ENCODE peak calls at places on chromosomes 16 and 17, in eight cellular contexts. One of them, this sample, is unnamed.

GRCh38 chr16:82523786-82524185 is 103.0 kb upstream of the CDH13 start:
- DNase-seq in C1 segment of cervical spinal cord: no peak
- DNase-seq in uterus: no peak
- DNase-seq in CMK: no peak
- DNase-seq in Kasumi-1: no peak
- DNase-seq in occipital lobe: no peak
- DNase-seq in GM19239: no peak
- DNase-seq in thoracic aorta: no peak
- DNase-seq in this sample: no peak

GRCh38 chr17:65413390-65413789 is 148.1 kb downstream of the AXIN2 start:
- DNase-seq in C1 segment of cervical spinal cord: no peak
- DNase-seq in uterus: no peak
- DNase-seq in CMK: no peak
- DNase-seq in Kasumi-1: no peak
- DNase-seq in occipital lobe: no peak
- DNase-seq in GM19239: no peak
- DNase-seq in thoracic aorta: no peak
- DNase-seq in this sample: no peak

GRCh38 chr16:50025544-50025931 is 513 bp downstream of the CNEP1R1 start:
- DNase-seq in C1 segment of cervical spinal cord: no peak
- DNase-seq in uterus: no peak
- DNase-seq in CMK: no peak
- DNase-seq in Kasumi-1: peak
- DNase-seq in occipital lobe: no peak
- DNase-seq in GM19239: peak
- DNase-seq in thoracic aorta: no peak
- DNase-seq in this sample: peak

GRCh38 chr16:68059804-68060203 is 25.4 kb upstream of the NFATC3 start:
- DNase-seq in C1 segment of cervical spinal cord: no peak
- DNase-seq in uterus: no peak
- DNase-seq in CMK: no peak
- DNase-seq in Kasumi-1: no peak
- DNase-seq in occipital lobe: no peak
- DNase-seq in GM19239: no peak
- DNase-seq in thoracic aorta: no peak
- DNase-seq in this sample: no peak

GRCh38 chr16:73228649-73229048 is 180.7 kb upstream of the ZFHX3 start:
- DNase-seq in C1 segment of cervical spinal cord: no peak
- DNase-seq in uterus: peak
- DNase-seq in CMK: no peak
- DNase-seq in Kasumi-1: no peak
- DNase-seq in occipital lobe: no peak
- DNase-seq in GM19239: no peak
- DNase-seq in thoracic aorta: no peak
- DNase-seq in this sample: no peak

GRCh38 chr16:49183911-49184310 is 97.7 kb downstream of the CBLN1 start:
- DNase-seq in C1 segment of cervical spinal cord: no peak
- DNase-seq in uterus: no peak
- DNase-seq in CMK: no peak
- DNase-seq in Kasumi-1: no peak
- DNase-seq in occipital lobe: no peak
- DNase-seq in GM19239: no peak
- DNase-seq in thoracic aorta: no peak
- DNase-seq in this sample: no peak

GRCh38 chr16:67110136-67110847 is 551 bp downstream of the PHAF1 start:
- DNase-seq in C1 segment of cervical spinal cord: no peak
- DNase-seq in uterus: no peak
- DNase-seq in CMK: peak
- DNase-seq in Kasumi-1: peak
- DNase-seq in occipital lobe: no peak
- DNase-seq in GM19239: no peak
- DNase-seq in thoracic aorta: no peak
- DNase-seq in this sample: no peak

GRCh38 chr16:86723699-86724098 is 145.3 kb downstream of the FOXL1 start:
- DNase-seq in C1 segment of cervical spinal cord: no peak
- DNase-seq in uterus: no peak
- DNase-seq in CMK: no peak
- DNase-seq in Kasumi-1: no peak
- DNase-seq in occipital lobe: no peak
- DNase-seq in GM19239: no peak
- DNase-seq in thoracic aorta: no peak
- DNase-seq in this sample: no peak

GRCh38 chr17:11825902-11826301 is 171.4 kb downstream of the ZNF18 start:
- DNase-seq in C1 segment of cervical spinal cord: no peak
- DNase-seq in uterus: no peak
- DNase-seq in CMK: no peak
- DNase-seq in Kasumi-1: no peak
- DNase-seq in occipital lobe: no peak
- DNase-seq in GM19239: no peak
- DNase-seq in thoracic aorta: no peak
- DNase-seq in this sample: no peak

GRCh38 chr17:4566785-4567184 is 6.4 kb upstream of the GGT6 start:
- DNase-seq in C1 segment of cervical spinal cord: peak
- DNase-seq in uterus: peak
- DNase-seq in CMK: no peak
- DNase-seq in Kasumi-1: peak
- DNase-seq in occipital lobe: no peak
- DNase-seq in GM19239: no peak
- DNase-seq in thoracic aorta: no peak
- DNase-seq in this sample: peak

GRCh38 chr17:7034955-7035590 is 742 bp upstream of the SLC16A13 start:
- DNase-seq in C1 segment of cervical spinal cord: no peak
- DNase-seq in uterus: no peak
- DNase-seq in CMK: no peak
- DNase-seq in Kasumi-1: peak
- DNase-seq in occipital lobe: no peak
- DNase-seq in GM19239: no peak
- DNase-seq in thoracic aorta: no peak
- DNase-seq in this sample: no peak

GRCh38 chr17:61458491-61459433 is 6.5 kb downstream of the TBX4 start:
- DNase-seq in C1 segment of cervical spinal cord: no peak
- DNase-seq in uterus: no peak
- DNase-seq in CMK: no peak
- DNase-seq in Kasumi-1: no peak
- DNase-seq in occipital lobe: no peak
- DNase-seq in GM19239: no peak
- DNase-seq in thoracic aorta: no peak
- DNase-seq in this sample: no peak

GRCh38 chr17:49730078-49730786 is 22.5 kb upstream of the SLC35B1 start:
- DNase-seq in C1 segment of cervical spinal cord: peak
- DNase-seq in uterus: peak
- DNase-seq in CMK: no peak
- DNase-seq in Kasumi-1: no peak
- DNase-seq in occipital lobe: no peak
- DNase-seq in GM19239: no peak
- DNase-seq in thoracic aorta: peak
- DNase-seq in this sample: no peak

GRCh38 chr17:74730491-74731346 is 6.3 kb upstream of the RAB37 start:
- DNase-seq in C1 segment of cervical spinal cord: no peak
- DNase-seq in uterus: no peak
- DNase-seq in CMK: no peak
- DNase-seq in Kasumi-1: no peak
- DNase-seq in occipital lobe: no peak
- DNase-seq in GM19239: no peak
- DNase-seq in thoracic aorta: no peak
- DNase-seq in this sample: no peak

GRCh38 chr16:67966549-67967182 is 1.8 kb downstream of the SLC12A4 start:
- DNase-seq in C1 segment of cervical spinal cord: no peak
- DNase-seq in uterus: peak
- DNase-seq in CMK: no peak
- DNase-seq in Kasumi-1: peak
- DNase-seq in occipital lobe: no peak
- DNase-seq in GM19239: no peak
- DNase-seq in thoracic aorta: no peak
- DNase-seq in this sample: no peak

GRCh38 chr17:73492802-73493139 is 151.5 kb downstream of the SDK2 start:
- DNase-seq in C1 segment of cervical spinal cord: no peak
- DNase-seq in uterus: no peak
- DNase-seq in CMK: no peak
- DNase-seq in Kasumi-1: no peak
- DNase-seq in occipital lobe: no peak
- DNase-seq in GM19239: no peak
- DNase-seq in thoracic aorta: no peak
- DNase-seq in this sample: no peak

GRCh38 chr17:75753514-75754377 is 11.2 kb downstream of the GALK1 start:
- DNase-seq in C1 segment of cervical spinal cord: peak
- DNase-seq in uterus: peak
- DNase-seq in CMK: peak
- DNase-seq in Kasumi-1: peak
- DNase-seq in occipital lobe: peak
- DNase-seq in GM19239: peak
- DNase-seq in thoracic aorta: no peak
- DNase-seq in this sample: peak

GRCh38 chr17:6495450-6496115 is 51.3 kb downstream of the PIMREG start:
- DNase-seq in C1 segment of cervical spinal cord: no peak
- DNase-seq in uterus: no peak
- DNase-seq in CMK: no peak
- DNase-seq in Kasumi-1: no peak
- DNase-seq in occipital lobe: no peak
- DNase-seq in GM19239: no peak
- DNase-seq in thoracic aorta: no peak
- DNase-seq in this sample: no peak

GRCh38 chr17:35345926-35346771 is 27.3 kb downstream of the SLFN11 start:
- DNase-seq in C1 segment of cervical spinal cord: no peak
- DNase-seq in uterus: peak
- DNase-seq in CMK: peak
- DNase-seq in Kasumi-1: peak
- DNase-seq in occipital lobe: no peak
- DNase-seq in GM19239: no peak
- DNase-seq in thoracic aorta: peak
- DNase-seq in this sample: peak

GRCh38 chr17:68910256-68910705 is 44.9 kb downstream of the ABCA8 start:
- DNase-seq in C1 segment of cervical spinal cord: peak
- DNase-seq in uterus: no peak
- DNase-seq in CMK: no peak
- DNase-seq in Kasumi-1: no peak
- DNase-seq in occipital lobe: peak
- DNase-seq in GM19239: no peak
- DNase-seq in thoracic aorta: no peak
- DNase-seq in this sample: no peak

GRCh38 chr17:77572851-77573250 is 385.7 kb upstream of the TNRC6C start:
- DNase-seq in C1 segment of cervical spinal cord: no peak
- DNase-seq in uterus: no peak
- DNase-seq in CMK: no peak
- DNase-seq in Kasumi-1: no peak
- DNase-seq in occipital lobe: no peak
- DNase-seq in GM19239: no peak
- DNase-seq in thoracic aorta: no peak
- DNase-seq in this sample: no peak

GRCh38 chr16:30120340-30121105 is 2.5 kb downstream of the MAPK3 start:
- DNase-seq in C1 segment of cervical spinal cord: no peak
- DNase-seq in uterus: no peak
- DNase-seq in CMK: no peak
- DNase-seq in Kasumi-1: no peak
- DNase-seq in occipital lobe: no peak
- DNase-seq in GM19239: no peak
- DNase-seq in thoracic aorta: no peak
- DNase-seq in this sample: no peak

GRCh38 chr17:76822184-76822778 is 45.9 kb upstream of the MGAT5B start:
- DNase-seq in C1 segment of cervical spinal cord: no peak
- DNase-seq in uterus: no peak
- DNase-seq in CMK: no peak
- DNase-seq in Kasumi-1: no peak
- DNase-seq in occipital lobe: no peak
- DNase-seq in GM19239: no peak
- DNase-seq in thoracic aorta: no peak
- DNase-seq in this sample: no peak

GRCh38 chr16:23174622-23175021 is 7.9 kb upstream of the SCNN1G start:
- DNase-seq in C1 segment of cervical spinal cord: no peak
- DNase-seq in uterus: no peak
- DNase-seq in CMK: no peak
- DNase-seq in Kasumi-1: no peak
- DNase-seq in occipital lobe: no peak
- DNase-seq in GM19239: no peak
- DNase-seq in thoracic aorta: no peak
- DNase-seq in this sample: no peak

GRCh38 chr17:61770752-61771533 is 92.4 kb downstream of the BRIP1 start:
- DNase-seq in C1 segment of cervical spinal cord: no peak
- DNase-seq in uterus: no peak
- DNase-seq in CMK: no peak
- DNase-seq in Kasumi-1: no peak
- DNase-seq in occipital lobe: no peak
- DNase-seq in GM19239: no peak
- DNase-seq in thoracic aorta: no peak
- DNase-seq in this sample: no peak

GRCh38 chr16:71734511-71734910 is 10.0 kb upstream of the PHLPP2 start:
- DNase-seq in C1 segment of cervical spinal cord: no peak
- DNase-seq in uterus: no peak
- DNase-seq in CMK: no peak
- DNase-seq in Kasumi-1: no peak
- DNase-seq in occipital lobe: no peak
- DNase-seq in GM19239: no peak
- DNase-seq in thoracic aorta: no peak
- DNase-seq in this sample: no peak

GRCh38 chr17:13477180-13477611 is 124.5 kb downstream of the HS3ST3A1 start:
- DNase-seq in C1 segment of cervical spinal cord: no peak
- DNase-seq in uterus: no peak
- DNase-seq in CMK: no peak
- DNase-seq in Kasumi-1: no peak
- DNase-seq in occipital lobe: no peak
- DNase-seq in GM19239: no peak
- DNase-seq in thoracic aorta: no peak
- DNase-seq in this sample: no peak

GRCh38 chr16:12531937-12532336 is 271.8 kb downstream of the CPPED1 start:
- DNase-seq in C1 segment of cervical spinal cord: no peak
- DNase-seq in uterus: no peak
- DNase-seq in CMK: no peak
- DNase-seq in Kasumi-1: no peak
- DNase-seq in occipital lobe: no peak
- DNase-seq in GM19239: no peak
- DNase-seq in thoracic aorta: no peak
- DNase-seq in this sample: no peak

GRCh38 chr17:4658478-4659305 is 17.2 kb upstream of the ALOX15 start:
- DNase-seq in C1 segment of cervical spinal cord: no peak
- DNase-seq in uterus: no peak
- DNase-seq in CMK: peak
- DNase-seq in Kasumi-1: no peak
- DNase-seq in occipital lobe: no peak
- DNase-seq in GM19239: peak
- DNase-seq in thoracic aorta: no peak
- DNase-seq in this sample: no peak

GRCh38 chr16:87442581-87442966 is 50.2 kb downstream of the ZCCHC14 start:
- DNase-seq in C1 segment of cervical spinal cord: no peak
- DNase-seq in uterus: no peak
- DNase-seq in CMK: no peak
- DNase-seq in Kasumi-1: no peak
- DNase-seq in occipital lobe: no peak
- DNase-seq in GM19239: no peak
- DNase-seq in thoracic aorta: no peak
- DNase-seq in this sample: no peak

This sample was measured in naive thymus-derived CD4-positive, alpha-beta T cell.